ENCODE peak calls at places on chromosome 22, in five cellular contexts. N is fibroblast of lung; T is EH; C is activated CD4-positive, CD25-positive, alpha-beta regulatory T cell; H is CD4-positive, CD25-positive, alpha-beta regulatory T cell. K is an unnamed sample.

GRCh38 chr22:23152238-23153114 is 7.2 kb downstream of the RAB36 start:
- DNase-seq in T (no peak), H (peak; percentile 35), N (no peak), C (no peak), K (no peak)

GRCh38 chr22:21972293-21972779 is 10.3 kb downstream of the TOP3B start:
- DNase-seq in H (peak; percentile 48), T (peak; percentile 35), N (peak; percentile 24), C (peak; percentile 39), K (no peak)

GRCh38 chr22:28882545-28882877 is 861 bp upstream of the ZNRF3 start:
- DNase-seq in C (no peak), N (no peak), T (peak; percentile 43), H (peak; percentile 14), K (no peak)

GRCh38 chr22:35555351-35555915 is 14.8 kb downstream of the RASD2 start:
- DNase-seq in T (peak; percentile 72), H (no peak), N (no peak), C (no peak), K (no peak)

GRCh38 chr22:49551446-49551845 is 276.2 kb downstream of the BRD1 start:
- DNase-seq in T (no peak), C (no peak), N (no peak), H (no peak), K (no peak)

GRCh38 chr22:24076091-24076867 is 65.2 kb downstream of the CABIN1 start:
- DNase-seq in H (no peak), T (no peak), N (no peak), C (no peak), K (no peak)

GRCh38 chr22:38957046-38957770 is at the start of gene APOBEC3A:
- DNase-seq in H (no peak), C (no peak), N (no peak), T (no peak), K (peak; percentile 84)

GRCh38 chr22:37079158-37079557 is 27.6 kb downstream of the KCTD17 start:
- DNase-seq in H (no peak), C (no peak), N (no peak), T (no peak), K (no peak)

GRCh38 chr22:19179472-19180048 is 1.0 kb upstream of the SLC25A1 start:
- DNase-seq in C (no peak), N (peak; percentile 88), H (peak; percentile 77), T (peak; percentile 84), K (peak; percentile 83)

GRCh38 chr22:25076281-25076680 is 123.4 kb upstream of the CRYBB3 start:
- DNase-seq in T (no peak), C (no peak), H (peak; percentile 38), N (no peak), K (no peak)

K was measured in Right ventricle myocardium inferior.